ENCODE peak calls at places on chromosomes 2 and 18, in four cellular contexts. T is cardiac muscle cell, U is MM.1S, C is ascending aorta. Q is an unnamed sample. For H3K4me1, the result is how much of the 10 kb centered on the place peaks cover.

GRCh38 chr18:69992776-69993175 is 45.1 kb upstream of the CD226 start:
- DNase-seq in T (no peak), U (no peak), C (no peak), Q (no peak)

GRCh38 chr18:69795785-69796184 is 151.9 kb downstream of the CD226 start:
- DNase-seq in T (no peak), U (no peak), C (no peak), Q (no peak)

GRCh38 chr2:240836781-240837467 is 16.9 kb upstream of the KIF1A start:
- DNase-seq in T (peak), U (no peak), C (peak), Q (no peak)

GRCh38 chr2:118971245-118972122 is 29.5 kb downstream of the MARCO start:
- DNase-seq in T (no peak), U (no peak), C (no peak), Q (no peak)

GRCh38 chr2:43070676-43071491 is 155.5 kb downstream of the ZFP36L2 start:
- DNase-seq in T (no peak), U (no peak), C (no peak), Q (no peak)

GRCh38 chr2:128269358-128270305 is 49.0 kb downstream of the HS6ST1 start:
- DNase-seq in T (no peak), U (no peak), C (peak), Q (no peak)

GRCh38 chr2:62205554-62205953 is 9.6 kb downstream of the B3GNT2 start:
- DNase-seq in T (no peak), U (no peak), C (no peak), Q (no peak)

GRCh38 chr2:40197121-40197520 is 254.8 kb downstream of the SLC8A1 start:
- DNase-seq in T (no peak), U (no peak), C (no peak), Q (no peak)

GRCh38 chr2:188314314-188315054 is 22.8 kb downstream of the GULP1 start:
- DNase-seq in T (peak), U (no peak), C (no peak), Q (no peak)

GRCh38 chr2:238847841-238848565 is at the start of gene TWIST2:
- DNase-seq in T (peak), U (no peak), C (peak), Q (peak)

GRCh38 chr2:78979380-78980238 is 45.9 kb upstream of the REG3G start:
- DNase-seq in T (peak), U (peak), C (no peak), Q (no peak)

GRCh38 chr18:21669736-21670135 is 34.8 kb downstream of the ABHD3 start:
- DNase-seq in T (peak), U (no peak), C (no peak), Q (no peak)

GRCh38 chr18:12023375-12023774 is 42.1 kb downstream of the IMPA2 start:
- DNase-seq in T (no peak), U (no peak), C (no peak), Q (no peak)
- H3K4me1 ChIP-seq in T (under half), U (under half), C (under half), Q (under half)

GRCh38 chr2:234680688-234681050 is 183.8 kb upstream of the ARL4C start:
- DNase-seq in T (no peak), U (no peak), C (no peak), Q (no peak)

GRCh38 chr2:234686088-234686890 is 189.4 kb upstream of the ARL4C start:
- DNase-seq in T (peak), U (no peak), C (no peak), Q (no peak)

GRCh38 chr2:234682492-234683228 is 185.8 kb upstream of the ARL4C start:
- DNase-seq in T (no peak), U (no peak), C (no peak), Q (no peak)

GRCh38 chr2:234681206-234681605 is 184.3 kb upstream of the ARL4C start:
- DNase-seq in T (no peak), U (no peak), C (no peak), Q (no peak)

DNA sequence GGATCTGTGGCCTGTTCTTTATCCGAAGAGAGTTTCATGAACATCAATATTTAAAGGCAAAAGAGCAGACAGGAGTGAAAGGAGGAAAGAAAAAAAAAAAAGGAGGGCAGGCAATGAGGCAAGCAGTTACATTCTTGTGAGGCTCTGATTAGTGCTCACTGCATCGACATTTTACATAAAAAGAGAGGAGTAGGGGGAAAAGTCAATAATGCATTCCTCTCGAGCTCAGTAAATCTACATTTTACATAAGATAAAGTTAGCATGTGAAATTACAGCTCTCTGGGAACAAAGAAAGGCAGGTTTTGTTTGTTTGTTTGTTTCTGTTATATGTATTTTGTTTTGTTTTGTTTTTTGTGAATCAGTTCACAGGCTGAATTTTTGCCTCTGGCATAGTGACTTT is 187.1 kb upstream of the ARL4C start:
- DNase-seq in T (no peak), U (no peak), C (no peak), Q (no peak)
- H3K4me1 ChIP-seq in T (under half), U (under half), C (under half), Q (under half)

GRCh38 chr2:173999724-174000123 is 34.6 kb upstream of the SP3 start:
- DNase-seq in T (no peak), U (no peak), C (no peak), Q (no peak)
- H3K4me1 ChIP-seq in T (under half), U (under half), C (under half), Q (half or more)

DNA sequence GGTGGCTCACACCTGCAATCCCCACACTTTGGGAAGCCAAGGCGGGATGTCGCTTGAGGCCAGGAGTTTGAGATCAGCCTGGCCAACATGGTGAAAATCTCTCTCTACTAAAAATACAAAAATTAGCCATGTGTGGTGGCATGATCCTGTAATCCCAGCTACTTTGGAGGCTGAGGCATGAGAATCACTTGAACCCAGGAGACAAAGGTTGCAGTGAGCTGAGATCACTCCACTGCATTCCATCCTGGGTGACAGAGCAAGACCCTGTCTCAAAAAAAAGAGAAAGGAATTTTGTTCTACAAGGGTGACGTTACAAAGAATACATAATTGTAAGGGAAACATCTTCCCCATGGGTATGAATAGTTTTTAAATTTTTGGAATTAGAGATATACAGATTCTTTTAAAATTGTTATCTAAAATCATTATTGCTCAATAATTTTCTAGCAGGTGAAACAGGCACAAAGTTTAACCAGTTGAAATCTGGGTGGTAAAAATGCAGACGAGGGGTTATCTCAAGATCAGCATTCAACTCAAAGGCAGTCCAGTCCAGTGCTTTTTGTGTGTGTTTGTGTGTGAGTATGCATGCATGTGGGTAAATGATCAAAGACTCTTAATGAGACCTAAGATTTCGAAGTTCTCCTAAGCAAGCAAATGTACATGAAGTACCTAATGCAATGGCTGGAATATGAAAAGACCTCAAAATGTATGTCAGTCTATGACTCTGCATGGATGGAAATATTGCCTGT is 150.8 kb upstream of the L3MBTL4 start:
- DNase-seq in T (no peak), U (no peak), C (no peak), Q (no peak)
- H3K4me1 ChIP-seq in T (under half), U (under half), C (under half), Q (under half)